ENCODE peak calls at places on chromosomes 7 and 10, in nine cellular contexts. U is hippocampal formation, R is NCI-H187, E is T-helper 2 cell, A is AG08396, H is posterior vena cava, J is GM04504, Y is NCI-H1417, K is activated T-cell treated with anti-CD3 and anti-CD28 coated beads for 1 hour. I is an unnamed sample.

GRCh38 chr10:88493676-88494483 is 89.2 kb downstream of the RNLS start:
- DNase-seq in U (no peak), R (no peak), E (no peak), A (no peak), H (no peak), J (peak), Y (no peak), K (no peak), I (no peak)

GRCh38 chr10:93299606-93300353 is 182.4 kb downstream of the MYOF start:
- DNase-seq in U (no peak), R (no peak), E (no peak), A (no peak), H (no peak), J (no peak), Y (no peak), K (no peak), I (no peak)

GRCh38 chr7:151115121-151115835 is 29.0 kb downstream of the AGAP3 start:
- DNase-seq in U (no peak), R (no peak), E (peak), A (peak), H (no peak), J (no peak), Y (no peak), K (peak), I (no peak)

GRCh38 chr10:48572414-48572813 is 32.5 kb downstream of the ARHGAP22 start:
- DNase-seq in U (no peak), R (no peak), E (no peak), A (peak), H (no peak), J (no peak), Y (no peak), K (no peak), I (no peak)

GRCh38 chr7:130959743-130960207 is 225.8 kb upstream of the KLF14 start:
- DNase-seq in U (no peak), R (no peak), E (peak), A (peak), H (no peak), J (peak), Y (no peak), K (no peak), I (no peak)

GRCh38 chr10:70222340-70222794 is 10.9 kb downstream of the PPA1 start:
- DNase-seq in U (no peak), R (no peak), E (peak), A (no peak), H (no peak), J (no peak), Y (no peak), K (no peak), I (no peak)

GRCh38 chr7:129870668-129871067 is 82.1 kb downstream of the UBE2H start:
- DNase-seq in U (no peak), R (no peak), E (no peak), A (no peak), H (no peak), J (no peak), Y (no peak), K (no peak), I (no peak)

GRCh38 chr7:130037703-130038102 is 13.5 kb downstream of the ZC3HC1 start:
- DNase-seq in U (no peak), R (no peak), E (no peak), A (no peak), H (no peak), J (no peak), Y (peak), K (no peak), I (no peak)

GRCh38 chr10:47326927-47327330 is 4.7 kb downstream of the GDF2 start:
- DNase-seq in U (no peak), R (no peak), E (no peak), A (no peak), H (no peak), J (no peak), Y (no peak), K (no peak), I (no peak)

GRCh38 chr10:3036155-3036554 is 31.2 kb upstream of the PFKP start:
- DNase-seq in U (no peak), R (no peak), E (no peak), A (no peak), H (no peak), J (no peak), Y (no peak), K (no peak), I (no peak)

GRCh38 chr7:33334349-33334748 is 205.0 kb downstream of the BBS9 start:
- DNase-seq in U (no peak), R (no peak), E (peak), A (no peak), H (no peak), J (no peak), Y (peak), K (no peak), I (peak)

GRCh38 chr7:68730871-68731403 is 867.3 kb upstream of the AUTS2 start:
- DNase-seq in U (no peak), R (peak), E (no peak), A (no peak), H (no peak), J (no peak), Y (peak), K (no peak), I (peak)

GRCh38 chr7:26155531-26156375 is 3.8 kb downstream of the NFE2L3 start:
- DNase-seq in U (no peak), R (peak), E (no peak), A (no peak), H (no peak), J (no peak), Y (no peak), K (no peak), I (no peak)

GRCh38 chr7:5445991-5446594 is 22.5 kb upstream of the TNRC18 start:
- DNase-seq in U (no peak), R (no peak), E (no peak), A (no peak), H (no peak), J (no peak), Y (no peak), K (no peak), I (no peak)

I was measured in NCI-H345.